ENCODE peak calls at places on chromosomes 16 and 17, in seven cellular contexts. P, Q, T, Z, R, E and U are unnamed samples.

GRCh38 chr16:9419161-9419560 is 327.7 kb downstream of the HAPSTR1 start:
- DNase-seq in Z (no peak), T (no peak), E (no peak), Q (no peak), P (no peak), R (no peak), U (no peak)

GRCh38 chr16:17382514-17382913 is 88.2 kb downstream of the XYLT1 start:
- DNase-seq in Z (no peak), Q (no peak), T (no peak), E (no peak), P (no peak), R (no peak), U (no peak)

GRCh38 chr17:34714475-34715410 is 135.4 kb downstream of the TMEM132E start:
- DNase-seq in Q (no peak), R (no peak), T (no peak), P (no peak), Z (no peak), E (no peak), U (no peak)

GRCh38 chr16:56932588-56933265 is 785 bp downstream of the HERPUD1 start:
- DNase-seq in Z (peak), Q (peak), P (peak), T (peak), E (peak), R (peak), U (peak)

GRCh38 chr17:79453481-79453880 is 157.4 kb downstream of the RBFOX3 start:
- DNase-seq in T (no peak), P (no peak), E (no peak), Q (no peak), Z (no peak), R (no peak), U (no peak)

GRCh38 chr17:35001549-35001948 is 21.2 kb downstream of the LIG3 start:
- DNase-seq in Z (peak), Q (no peak), R (no peak), E (no peak), P (no peak), T (no peak), U (no peak)

GRCh38 chr17:38559025-38559879 is 46.5 kb downstream of the SRCIN1 start:
- DNase-seq in Q (peak), E (peak), P (peak), R (peak), Z (peak), T (peak), U (no peak)

GRCh38 chr17:77502626-77503292 is 362.0 kb downstream of the SEC14L1 start:
- DNase-seq in Z (no peak), E (no peak), R (no peak), Q (no peak), P (no peak), T (no peak), U (no peak)

GRCh38 chr17:35371934-35372333 is 1.5 kb downstream of the SLFN11 start:
- DNase-seq in E (no peak), R (no peak), Z (no peak), T (no peak), P (no peak), Q (no peak), U (no peak)

GRCh38 chr17:41785091-41785875 is 1.2 kb downstream of the JUP start:
- DNase-seq in Z (no peak), Q (no peak), R (peak), P (no peak), E (no peak), T (no peak), U (no peak)

GRCh38 chr17:42573095-42573494 is 4.4 kb downstream of the PSMC3IP start:
- DNase-seq in R (no peak), P (no peak), Q (no peak), T (no peak), E (no peak), Z (no peak), U (no peak)

GRCh38 chr16:84763164-84763563 is 56.6 kb upstream of the CRISPLD2 start:
- DNase-seq in T (no peak), Z (no peak), P (no peak), Q (no peak), R (no peak), E (no peak), U (no peak)

GRCh38 chr17:17575360-17576251 is 15.9 kb downstream of the PEMT start:
- DNase-seq in T (no peak), E (no peak), Z (no peak), Q (no peak), P (no peak), R (no peak), U (no peak)

GRCh38 chr17:18158022-18158600 is 25.5 kb upstream of the ALKBH5 start:
- DNase-seq in R (peak), Q (peak), Z (peak), P (peak), T (peak), E (peak), U (peak)

GRCh38 chr17:42898147-42898807 is 2.3 kb upstream of the G6PC1 start:
- DNase-seq in R (no peak), T (no peak), Z (no peak), E (no peak), Q (no peak), P (no peak), U (no peak)

GRCh38 chr17:67390646-67391480 is 13.8 kb downstream of the PITPNC1 start:
- DNase-seq in E (peak), R (peak), P (peak), T (peak), Z (peak), Q (no peak), U (peak)

GRCh38 chr16:4420703-4421102 is 4.3 kb upstream of the CORO7 start:
- DNase-seq in E (no peak), P (no peak), R (no peak), Z (no peak), T (no peak), Q (no peak), U (no peak)

GRCh38 chr16:86145669-86146068 is 246.7 kb downstream of the IRF8 start:
- DNase-seq in E (no peak), Z (no peak), Q (no peak), R (no peak), T (no peak), P (no peak), U (no peak)

GRCh38 chr17:42266918-42267766 is 9.0 kb downstream of the STAT5B start:
- DNase-seq in R (no peak), T (peak), Q (no peak), P (peak), E (no peak), Z (peak), U (peak)

GRCh38 chr16:154223-155030 is 2.0 kb downstream of the HBZ start:
- DNase-seq in E (no peak), Z (no peak), T (no peak), Q (no peak), R (peak), P (no peak), U (no peak)

GRCh38 chr17:58710948-58711552 is 18.6 kb downstream of the RAD51C start:
- DNase-seq in R (no peak), P (peak), T (no peak), E (no peak), Q (no peak), Z (peak), U (peak)

GRCh38 chr16:86618431-86619262 is 40.3 kb downstream of the FOXL1 start:
- DNase-seq in E (no peak), T (no peak), P (no peak), Q (no peak), R (no peak), Z (peak), U (no peak)

GRCh38 chr16:81928975-81929374 is 82.3 kb downstream of the SDR42E1 start:
- DNase-seq in P (no peak), R (no peak), T (no peak), Z (no peak), E (peak), Q (no peak), U (no peak)

GRCh38 chr17:2243953-2244352 is 59.6 kb downstream of the SMG6 start:
- DNase-seq in R (no peak), Q (no peak), T (no peak), Z (peak), E (no peak), P (no peak), U (no peak)

GRCh38 chr17:33647976-33648375 is 354.9 kb upstream of the ASIC2 start:
- DNase-seq in Z (no peak), R (no peak), P (no peak), Q (no peak), T (no peak), E (no peak), U (no peak)
- TF ChIP-seq CTCF in Z (no peak), R (no peak), P (peak), Q (peak), T (no peak), E (peak), U (no peak)

GRCh38 chr16:1678500-1679098 is 520 bp downstream of the JPT2 start:
- DNase-seq in Q (peak), E (peak), Z (peak), P (peak), R (peak), T (peak), U (no peak)
- TF ChIP-seq CTCF in Q (no peak), E (no peak), Z (no peak), P (no peak), R (no peak), T (no peak), U (no peak)

DNA sequence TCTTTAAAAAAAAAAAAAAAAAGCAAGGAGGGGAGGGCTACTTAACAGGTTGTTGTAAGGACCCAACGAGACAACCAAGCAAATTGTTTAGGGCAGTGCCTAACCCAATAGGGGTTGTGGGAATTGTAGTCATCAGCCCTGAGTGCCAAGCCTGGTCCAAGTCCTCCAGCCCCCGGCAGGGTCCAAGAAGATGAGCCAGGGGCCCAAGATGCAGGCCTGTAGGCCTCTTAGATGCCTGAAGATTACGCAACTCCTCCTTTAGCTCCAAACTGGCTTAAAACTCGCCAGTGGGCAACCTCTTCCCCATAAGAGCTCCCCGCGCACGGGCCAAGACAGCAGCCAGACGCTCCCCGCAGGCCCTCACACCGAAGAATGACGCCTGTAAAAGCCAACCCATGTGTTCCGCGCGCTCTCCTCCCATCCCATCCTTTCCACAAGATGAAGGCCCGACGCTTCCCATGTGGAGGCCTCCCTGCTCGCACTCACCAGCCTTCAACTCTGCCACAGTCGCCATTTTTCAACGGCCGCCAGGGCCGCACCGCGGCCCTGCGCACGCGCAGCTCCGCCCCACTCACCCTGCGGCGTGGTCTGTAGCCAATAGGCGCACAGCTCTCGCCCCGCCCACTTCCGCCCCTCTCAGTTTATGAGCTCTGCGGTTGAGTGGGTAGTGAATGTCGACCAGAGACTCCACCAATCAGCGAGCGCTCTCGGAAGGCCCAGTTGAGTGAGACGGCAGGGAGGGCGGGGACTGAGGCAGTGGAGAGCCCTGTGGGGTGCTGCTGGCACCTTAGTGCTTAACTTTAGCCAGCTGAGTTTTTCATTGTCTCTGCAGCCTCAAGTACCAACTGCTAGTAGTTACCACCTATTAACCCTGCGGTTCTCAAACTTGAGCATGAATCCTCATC is at the start of gene CEP20:
- DNase-seq in E (peak), R (peak), P (peak), Z (peak), T (peak), Q (peak), U (peak)
- TF ChIP-seq CTCF in E (no peak), R (peak), P (peak), Z (peak), T (no peak), Q (no peak), U (no peak)

DNA sequence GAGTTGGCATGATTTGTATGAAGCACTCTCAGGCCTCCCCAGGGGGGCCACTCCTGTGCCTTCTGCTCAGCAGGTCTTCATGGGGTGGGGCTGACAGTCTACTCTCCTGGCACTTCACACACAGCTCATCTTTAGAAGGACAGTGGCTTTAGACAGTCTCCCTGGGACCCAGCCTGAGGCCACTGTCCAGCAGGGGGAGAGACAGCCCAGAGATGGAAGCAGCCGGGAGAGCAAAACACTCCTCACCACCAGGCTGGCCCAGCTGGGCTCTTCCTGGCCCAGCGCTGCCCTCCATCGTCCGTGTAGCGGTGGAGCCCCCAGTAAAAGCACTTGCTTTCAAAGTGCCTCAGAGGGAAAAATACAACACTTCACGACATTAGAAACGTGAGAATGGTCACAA is 62.0 kb upstream of the CRHR1 start:
- DNase-seq in P (peak), Q (no peak), E (no peak), R (no peak), Z (no peak), T (no peak), U (no peak)
- TF ChIP-seq CTCF in P (peak), Q (no peak), E (no peak), R (peak), Z (peak), T (no peak), U (no peak)

DNA sequence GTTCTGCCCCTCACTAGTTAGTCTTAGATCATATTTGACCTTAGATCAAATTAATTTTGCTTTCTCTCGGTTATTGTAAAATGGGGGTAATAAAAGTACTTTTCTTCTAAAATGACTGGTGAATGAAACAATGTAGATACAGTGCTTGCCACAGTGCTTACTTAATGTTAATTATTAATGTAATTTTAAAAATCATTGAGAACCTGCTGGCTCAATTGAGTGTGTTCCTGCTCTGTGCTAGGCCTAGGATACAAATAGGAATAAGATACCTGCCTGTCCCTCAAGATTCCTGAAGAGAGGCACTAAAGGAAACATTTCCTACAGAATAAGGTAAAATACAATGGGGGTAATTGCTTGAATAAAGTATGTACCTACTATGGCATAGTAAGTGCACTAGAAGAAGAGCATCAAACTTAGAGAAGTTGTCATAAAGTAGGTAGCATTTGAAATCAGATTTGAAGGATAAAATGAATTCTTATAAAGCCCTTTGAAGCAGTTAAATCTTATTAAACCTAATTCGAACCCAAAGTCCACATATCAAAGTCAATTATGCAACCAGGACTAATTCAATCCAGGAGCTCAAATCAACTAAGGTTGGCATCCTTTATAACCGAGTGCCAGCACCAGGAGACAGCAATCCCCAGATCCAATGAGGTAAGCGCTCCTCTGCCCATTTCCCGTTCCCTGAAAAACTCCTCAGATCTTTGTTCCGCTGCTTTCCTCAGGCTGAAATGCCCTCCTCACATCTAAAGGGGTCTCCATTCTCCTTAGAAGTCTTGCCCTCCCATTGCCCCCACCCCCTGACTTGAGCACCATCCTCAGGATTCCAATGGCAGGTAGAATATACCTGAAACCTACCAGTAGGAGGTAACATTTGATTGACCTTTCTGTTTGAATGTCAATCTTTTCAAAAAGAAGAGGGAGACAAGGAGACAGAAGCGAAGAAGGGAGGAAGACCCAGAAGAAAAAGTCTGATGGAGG is 2.4 kb upstream of the MED13 start:
- DNase-seq in Z (no peak), T (no peak), E (no peak), P (no peak), R (no peak), Q (no peak), U (no peak)
- TF ChIP-seq CTCF in Z (no peak), T (no peak), E (no peak), P (no peak), R (no peak), Q (no peak), U (no peak)

GRCh38 chr17:64180089-64180488 is 50.1 kb upstream of the ERN1 start:
- DNase-seq in R (no peak), E (no peak), Z (peak), Q (no peak), T (no peak), P (peak), U (no peak)
- TF ChIP-seq CTCF in R (no peak), E (no peak), Z (peak), Q (no peak), T (no peak), P (no peak), U (no peak)

DNA sequence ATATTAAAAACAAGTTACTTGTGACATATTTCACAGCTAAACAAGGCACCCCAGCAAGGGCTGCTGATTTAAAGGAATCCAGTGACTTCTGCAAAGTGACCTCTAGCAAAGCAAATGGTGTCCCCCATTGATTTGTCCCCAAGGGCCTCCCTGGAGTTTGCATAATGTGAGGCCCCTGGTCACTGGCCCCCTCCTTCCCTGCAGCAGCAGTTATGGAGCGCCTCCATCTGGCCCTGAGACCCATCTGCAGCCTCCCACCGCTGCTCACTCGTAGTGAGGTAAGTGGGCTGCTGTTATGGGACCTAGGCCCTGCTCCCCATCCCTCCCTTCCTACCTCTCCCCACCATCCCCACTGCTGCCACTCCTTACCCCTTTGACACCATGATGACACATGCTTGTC is 19.6 kb upstream of the EEF2K start:
- DNase-seq in Q (no peak), P (no peak), R (no peak), Z (no peak), E (no peak), T (no peak), U (no peak)
- TF ChIP-seq CTCF in Q (no peak), P (peak), R (no peak), Z (no peak), E (no peak), T (no peak), U (no peak)

GRCh38 chr16:73527191-73527590 is 479.3 kb upstream of the ZFHX3 start:
- DNase-seq in Z (no peak), R (no peak), E (no peak), Q (no peak), T (no peak), P (no peak), U (no peak)
- TF ChIP-seq CTCF in Z (no peak), R (no peak), E (no peak), Q (no peak), T (no peak), P (peak), U (no peak)

GRCh38 chr16:88844412-88845118 is 12.2 kb downstream of the GALNS start:
- DNase-seq in T (no peak), Z (no peak), Q (no peak), R (no peak), P (no peak), E (no peak), U (no peak)
- TF ChIP-seq CTCF in T (no peak), Z (no peak), Q (no peak), R (no peak), P (peak), E (no peak), U (no peak)